ENCODE peak calls at places on chromosomes 7 and 10, in four cellular contexts. One of them, this sample, is unnamed.

GRCh38 chr10:124637091-124637700 is 107.0 kb downstream of the FAM53B start:
- DNase-seq in AG04450: no peak
- DNase-seq in HCT116: no peak
- DNase-seq in right lobe of liver: no peak
- DNase-seq in this sample: no peak

GRCh38 chr7:99324966-99325596 is 617 bp upstream of the ARPC1A start:
- DNase-seq in right lobe of liver: no peak
- DNase-seq in AG04450: no peak
- DNase-seq in HCT116: no peak
- DNase-seq in this sample: no peak

GRCh38 chr10:69913586-69913985 is 111.9 kb downstream of the COL13A1 start:
- DNase-seq in HCT116: no peak
- DNase-seq in right lobe of liver: no peak
- DNase-seq in AG04450: no peak
- DNase-seq in this sample: no peak

GRCh38 chr10:482848-483247 is 206.6 kb downstream of the DIP2C start:
- DNase-seq in AG04450: no peak
- DNase-seq in HCT116: no peak
- DNase-seq in right lobe of liver: no peak
- DNase-seq in this sample: no peak

GRCh38 chr10:47104101-47104707 is 193.0 kb downstream of the PTPN20 start:
- DNase-seq in right lobe of liver: no peak
- DNase-seq in HCT116: no peak
- DNase-seq in AG04450: peak; percentile 27
- DNase-seq in this sample: no peak

GRCh38 chr10:100978121-100978895 is 9.0 kb downstream of the MRPL43 start:
- DNase-seq in HCT116: no peak
- DNase-seq in AG04450: no peak
- DNase-seq in right lobe of liver: no peak
- DNase-seq in this sample: no peak

GRCh38 chr10:119654540-119654939 is 3.4 kb downstream of the BAG3 start:
- DNase-seq in HCT116: no peak
- DNase-seq in AG04450: no peak
- DNase-seq in right lobe of liver: peak; percentile 77
- DNase-seq in this sample: no peak

GRCh38 chr7:41574377-41574776 is 128.5 kb downstream of the INHBA start:
- DNase-seq in right lobe of liver: no peak
- DNase-seq in HCT116: no peak
- DNase-seq in AG04450: peak; percentile 44
- DNase-seq in this sample: no peak

GRCh38 chr7:22350466-22351328 is 6.3 kb downstream of the RAPGEF5 start:
- DNase-seq in HCT116: peak; percentile 22
- DNase-seq in right lobe of liver: no peak
- DNase-seq in AG04450: no peak
- DNase-seq in this sample: no peak

GRCh38 chr7:52956379-52956915 is 79.0 kb upstream of the POM121L12 start:
- DNase-seq in HCT116: no peak
- DNase-seq in AG04450: no peak
- DNase-seq in right lobe of liver: no peak
- DNase-seq in this sample: no peak

GRCh38 chr10:32347363-32347735 is 391 bp upstream of the EPC1 start:
- DNase-seq in HCT116: peak; percentile 6
- DNase-seq in AG04450: no peak
- DNase-seq in right lobe of liver: no peak
- DNase-seq in this sample: no peak

GRCh38 chr7:43431020-43431595 is 151.8 kb upstream of the STK17A start:
- DNase-seq in right lobe of liver: no peak
- DNase-seq in AG04450: no peak
- DNase-seq in HCT116: no peak
- DNase-seq in this sample: no peak

GRCh38 chr7:147999962-148000361 is 590.6 kb upstream of the C7orf33 start:
- DNase-seq in right lobe of liver: no peak
- DNase-seq in HCT116: no peak
- DNase-seq in AG04450: no peak
- DNase-seq in this sample: no peak

GRCh38 chr7:99605527-99605926 is 7.5 kb downstream of the TMEM225B start:
- DNase-seq in HCT116: no peak
- DNase-seq in right lobe of liver: no peak
- DNase-seq in AG04450: no peak
- DNase-seq in this sample: no peak

GRCh38 chr10:63169624-63170023 is 36.5 kb downstream of the NRBF2 start:
- DNase-seq in AG04450: no peak
- DNase-seq in right lobe of liver: no peak
- DNase-seq in HCT116: no peak
- DNase-seq in this sample: no peak

GRCh38 chr7:5396542-5396941 is 27.1 kb downstream of the TNRC18 start:
- DNase-seq in AG04450: no peak
- DNase-seq in right lobe of liver: no peak
- DNase-seq in HCT116: peak; percentile 54
- DNase-seq in this sample: no peak

GRCh38 chr10:79347894-79348639 is 798 bp downstream of the PPIF start:
- DNase-seq in HCT116: peak; percentile 8
- DNase-seq in AG04450: peak; percentile 27
- DNase-seq in right lobe of liver: peak; percentile 87
- DNase-seq in this sample: no peak

GRCh38 chr7:155344270-155344617 is 46.6 kb downstream of the INSIG1 start:
- DNase-seq in right lobe of liver: peak; percentile 57
- DNase-seq in AG04450: no peak
- DNase-seq in HCT116: no peak
- DNase-seq in this sample: no peak

DNA sequence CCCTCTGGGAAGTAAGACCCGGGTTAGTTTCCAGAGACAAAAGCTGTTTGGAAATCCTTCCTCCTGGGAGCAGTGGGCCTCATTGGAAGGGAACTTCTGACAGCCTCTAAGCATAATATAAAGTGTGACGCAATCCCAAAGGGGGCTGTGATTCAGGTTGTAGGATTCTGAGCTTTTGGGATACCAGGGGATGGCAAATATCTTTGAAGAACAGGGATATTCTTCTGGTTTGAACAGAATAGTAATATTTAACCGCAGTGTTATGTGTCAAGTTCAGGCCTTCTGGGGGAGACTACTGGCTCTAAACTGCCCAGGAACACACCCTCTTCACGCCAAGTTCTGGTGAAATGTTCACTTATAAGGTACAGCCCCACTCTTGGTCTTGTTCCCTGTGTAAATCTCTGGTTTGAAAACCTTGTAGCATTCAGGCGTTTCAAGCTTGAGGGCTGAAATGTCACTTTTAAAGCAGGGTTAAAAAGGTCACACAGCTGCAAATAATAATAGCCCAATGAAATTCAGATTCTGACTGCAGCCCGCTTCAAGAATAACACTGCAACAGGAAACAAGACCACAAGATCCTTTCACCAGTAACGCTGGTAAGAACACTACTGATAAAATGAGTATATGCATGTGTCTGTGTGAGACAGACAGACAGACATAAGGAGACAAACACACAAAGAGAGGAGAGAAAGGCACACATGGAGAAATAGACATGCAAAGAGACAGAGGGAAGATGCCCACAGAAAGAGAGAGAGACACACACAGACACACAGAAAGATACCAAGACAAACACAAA is 69.0 kb downstream of the CREB5 start:
- DNase-seq in right lobe of liver: no peak
- DNase-seq in AG04450: peak; percentile 23
- DNase-seq in HCT116: no peak
- DNase-seq in this sample: no peak
- H3K27ac ChIP-seq in right lobe of liver: no peak overlapping the region
- H3K27ac ChIP-seq in AG04450: no peak overlapping the region
- H3K27ac ChIP-seq in HCT116: no peak overlapping the region
- H3K27ac ChIP-seq in this sample: no peak overlapping the region

DNA sequence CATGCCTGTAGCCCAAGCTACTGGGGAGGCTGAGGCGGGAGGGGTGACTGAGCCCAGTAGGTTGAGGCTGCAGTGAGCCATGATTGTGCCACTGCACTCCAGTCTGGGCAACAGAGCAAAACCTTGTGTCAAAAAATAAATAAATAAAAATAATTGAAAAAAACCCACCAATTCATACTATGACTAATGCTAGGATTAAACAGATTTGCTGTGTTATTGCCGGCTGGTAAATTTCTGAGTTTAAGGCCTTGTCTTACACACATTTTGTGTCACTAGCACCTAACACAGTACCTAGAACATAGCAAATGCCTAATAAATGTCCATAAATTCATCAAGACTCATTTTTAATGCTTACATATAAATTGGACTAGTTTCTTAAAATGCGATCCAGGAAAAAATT is 8.7 kb downstream of the ESYT2 start:
- DNase-seq in right lobe of liver: no peak
- DNase-seq in AG04450: no peak
- DNase-seq in HCT116: no peak
- DNase-seq in this sample: no peak
- H3K27ac ChIP-seq in right lobe of liver: no peak overlapping the region
- H3K27ac ChIP-seq in AG04450: no peak overlapping the region
- H3K27ac ChIP-seq in HCT116: peak overlapping the region; percentile 92
- H3K27ac ChIP-seq in this sample: peak overlapping the region; percentile 98

DNA sequence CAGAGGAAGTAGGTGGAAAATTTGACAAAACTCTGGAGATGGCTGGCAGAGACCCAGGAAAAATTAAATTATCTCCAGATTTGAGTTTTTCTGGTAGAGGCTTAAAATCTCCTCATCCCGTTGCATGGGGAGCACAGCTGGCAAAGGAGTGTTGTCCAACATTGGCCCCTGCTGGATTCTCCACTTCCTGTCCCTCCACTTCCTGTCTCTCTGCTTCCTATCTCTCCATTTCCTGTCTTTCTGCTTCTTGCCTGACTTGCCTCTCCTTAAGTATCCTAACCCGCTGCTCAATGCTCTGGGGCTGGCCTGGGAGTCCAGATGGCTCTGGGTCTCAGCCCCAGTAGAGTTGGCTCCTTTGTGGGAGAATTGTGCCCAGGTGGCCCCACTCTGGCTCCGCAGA is 65.8 kb upstream of the EMX2 start:
- DNase-seq in AG04450: no peak
- DNase-seq in HCT116: no peak
- DNase-seq in right lobe of liver: no peak
- DNase-seq in this sample: no peak
- H3K27ac ChIP-seq in AG04450: no peak overlapping the region
- H3K27ac ChIP-seq in HCT116: no peak overlapping the region
- H3K27ac ChIP-seq in right lobe of liver: no peak overlapping the region
- H3K27ac ChIP-seq in this sample: no peak overlapping the region

DNA sequence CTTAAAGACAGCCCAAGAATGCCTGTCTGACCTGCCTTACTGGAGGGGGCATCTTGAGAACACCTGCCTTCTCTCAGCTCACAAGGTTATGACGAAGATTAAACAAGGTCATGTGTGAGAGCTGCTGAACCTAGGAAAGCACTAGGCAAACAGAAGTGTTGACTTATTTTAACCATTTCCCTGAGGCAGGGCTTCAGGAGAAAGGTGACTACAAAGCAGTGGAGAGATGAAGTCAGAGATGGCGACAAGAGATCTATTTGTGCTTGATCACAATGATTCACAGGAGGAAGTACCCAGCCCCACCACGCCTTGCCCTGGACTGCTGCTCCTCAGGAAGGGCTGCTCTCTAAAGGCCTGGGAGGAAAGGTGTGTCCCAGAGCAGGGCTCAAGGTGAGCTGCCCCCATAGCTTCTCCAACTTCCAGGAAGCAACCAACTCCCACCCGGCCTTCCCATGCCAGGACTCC is 27.8 kb downstream of the STN1 start:
- DNase-seq in HCT116: peak; percentile 79
- DNase-seq in AG04450: no peak
- DNase-seq in right lobe of liver: no peak
- DNase-seq in this sample: peak; percentile 95
- H3K27ac ChIP-seq in HCT116: peak overlapping the region; percentile 48
- H3K27ac ChIP-seq in AG04450: no peak overlapping the region
- H3K27ac ChIP-seq in right lobe of liver: no peak overlapping the region
- H3K27ac ChIP-seq in this sample: peak overlapping the region; percentile 92

GRCh38 chr7:130838738-130839137 is 104.7 kb upstream of the KLF14 start:
- DNase-seq in HCT116: peak; percentile 91
- DNase-seq in right lobe of liver: no peak
- DNase-seq in AG04450: peak; percentile 89
- DNase-seq in this sample: peak; percentile 69
- H3K27ac ChIP-seq in HCT116: peak overlapping the region; percentile 73
- H3K27ac ChIP-seq in right lobe of liver: no peak overlapping the region
- H3K27ac ChIP-seq in AG04450: peak overlapping the region; percentile 65
- H3K27ac ChIP-seq in this sample: peak overlapping the region; percentile 77

GRCh38 chr7:87395442-87396020 is 50.1 kb downstream of the CROT start:
- DNase-seq in AG04450: no peak
- DNase-seq in HCT116: no peak
- DNase-seq in right lobe of liver: no peak
- DNase-seq in this sample: no peak
- H3K27ac ChIP-seq in AG04450: no peak overlapping the region
- H3K27ac ChIP-seq in HCT116: no peak overlapping the region
- H3K27ac ChIP-seq in right lobe of liver: no peak overlapping the region
- H3K27ac ChIP-seq in this sample: no peak overlapping the region

This sample was measured in epithelial cell of prostate.